ENCODE peak calls at places on chromosomes 6 and 20, in nine cellular contexts. B is pancreas, X is prostate gland, T is mucosa of descending colon, H is kidney epithelial cell, P is body of pancreas, J is OCI-LY7, L is ovary, F is thyroid gland. V is an unnamed sample.

GRCh38 chr20:62358171-62358719 is 8.9 kb downstream of the LAMA5 start:
- DNase-seq in H (no peak), L (peak; percentile 35), J (peak; percentile 39), T (no peak), F (peak; percentile 53), B (no peak), X (peak; percentile 64), P (no peak), V (peak; percentile 75)

GRCh38 chr6:116971959-116972358 is 94.9 kb downstream of the RFX6 start:
- DNase-seq in X (no peak), H (peak; percentile 12), L (no peak), P (peak; percentile 18), J (peak; percentile 50), T (peak; percentile 44), B (no peak), F (peak; percentile 13), V (no peak)

GRCh38 chr20:59634435-59635005 is 30.2 kb downstream of the PHACTR3 start:
- DNase-seq in B (no peak), J (no peak), L (no peak), P (no peak), F (no peak), T (no peak), H (no peak), X (no peak), V (no peak)

GRCh38 chr20:38125157-38126056 is 39.7 kb downstream of the TGM2 start:
- DNase-seq in F (peak; percentile 70), T (peak; percentile 74), H (no peak), L (peak; percentile 84), X (peak; percentile 76), B (peak; percentile 88), J (no peak), P (peak; percentile 70), V (no peak)

GRCh38 chr6:36984581-36985383 is 1.2 kb downstream of the MTCH1 start:
- DNase-seq in T (peak; percentile 53), J (no peak), B (peak; percentile 60), F (peak; percentile 65), H (no peak), L (peak; percentile 73), P (peak; percentile 39), X (no peak), V (peak; percentile 26)

GRCh38 chr6:53544050-53544499 is 826 bp downstream of the GCLC start:
- DNase-seq in P (no peak), X (peak; percentile 25), H (no peak), B (no peak), J (peak; percentile 28), F (peak; percentile 21), L (no peak), T (peak; percentile 33), V (no peak)

GRCh38 chr6:36347635-36348034 is 10.9 kb upstream of the BNIP5 start:
- DNase-seq in F (no peak), B (peak; percentile 81), P (peak; percentile 47), T (no peak), L (no peak), H (no peak), X (no peak), J (no peak), V (no peak)

GRCh38 chr6:6804843-6805680 is 216.5 kb downstream of the LY86 start:
- DNase-seq in L (no peak), H (no peak), T (no peak), P (no peak), F (no peak), B (no peak), X (no peak), J (no peak), V (no peak)

GRCh38 chr6:56540950-56541600 is 101.6 kb downstream of the DST start:
- DNase-seq in X (no peak), J (no peak), L (no peak), H (no peak), T (peak; percentile 41), P (no peak), B (peak; percentile 32), F (no peak), V (no peak)

GRCh38 chr6:56540232-56540631 is 102.5 kb downstream of the DST start:
- DNase-seq in B (no peak), X (no peak), F (no peak), P (no peak), J (no peak), L (no peak), H (no peak), T (no peak), V (no peak)

GRCh38 chr6:56541736-56542366 is 100.8 kb downstream of the DST start:
- DNase-seq in T (no peak), B (no peak), L (no peak), F (no peak), X (no peak), H (no peak), J (no peak), P (no peak), V (no peak)

GRCh38 chr6:56539503-56540105 is 103.1 kb downstream of the DST start:
- DNase-seq in T (no peak), L (no peak), P (no peak), X (no peak), F (no peak), H (no peak), J (no peak), B (no peak), V (no peak)

GRCh38 chr6:56542367-56543331 is 100.0 kb downstream of the DST start:
- DNase-seq in J (no peak), B (peak; percentile 95), P (peak; percentile 94), F (peak; percentile 97), L (peak; percentile 91), H (peak; percentile 93), X (peak; percentile 94), T (peak; percentile 91), V (peak; percentile 95)
- TF ChIP-seq CTCF in J (no peak), B (no peak), P (no peak), F (peak; percentile 23), L (peak; percentile 31), H (peak; percentile 29), X (peak; percentile 57), T (no peak), V (peak; percentile 34)

GRCh38 chr20:5570031-5570430 is 180.2 kb upstream of the SHLD1 start:
- DNase-seq in J (no peak), L (no peak), P (no peak), H (no peak), X (no peak), F (no peak), T (no peak), B (no peak), V (no peak)

GRCh38 chr20:5569021-5569420 is 181.2 kb upstream of the SHLD1 start:
- DNase-seq in J (peak; percentile 83), X (peak; percentile 58), P (peak; percentile 24), L (no peak), T (peak; percentile 86), H (no peak), B (peak; percentile 18), F (peak; percentile 7), V (no peak)

GRCh38 chr20:5570442-5570841 is 179.8 kb upstream of the SHLD1 start:
- DNase-seq in P (no peak), J (peak; percentile 55), F (no peak), X (no peak), H (no peak), L (no peak), T (no peak), B (no peak), V (no peak)

GRCh38 chr20:5567644-5568043 is 182.6 kb upstream of the SHLD1 start:
- DNase-seq in P (no peak), B (no peak), F (no peak), L (no peak), X (no peak), T (no peak), J (no peak), H (no peak), V (no peak)
- H3K36me3 ChIP-seq in P (no peaks in the 10 kb centered on the region), B (no peaks in the 10 kb centered on the region), F (peaks cover 26% of the 10 kb centered on the region), L (no peaks in the 10 kb centered on the region), X (no peaks in the 10 kb centered on the region), T (no peaks in the 10 kb centered on the region), J (peaks cover 99% of the 10 kb centered on the region), H (no peaks in the 10 kb centered on the region), V (peaks cover 9% of the 10 kb centered on the region)

GRCh38 chr20:12564982-12565381 is 443.8 kb upstream of the SPTLC3 start:
- DNase-seq in T (no peak), L (no peak), P (no peak), F (no peak), H (no peak), J (no peak), X (no peak), B (no peak), V (no peak)

GRCh38 chr20:12566596-12566995 is 442.2 kb upstream of the SPTLC3 start:
- DNase-seq in L (no peak), P (no peak), H (no peak), X (no peak), J (no peak), T (no peak), B (no peak), F (no peak), V (no peak)

GRCh38 chr20:12575352-12576095 is 433.2 kb upstream of the SPTLC3 start:
- DNase-seq in T (peak; percentile 73), H (no peak), F (no peak), P (peak; percentile 59), J (no peak), L (peak; percentile 70), B (no peak), X (peak; percentile 33), V (peak; percentile 50)

GRCh38 chr20:12573428-12573827 is 435.3 kb upstream of the SPTLC3 start:
- DNase-seq in H (no peak), P (no peak), T (no peak), B (no peak), L (no peak), F (no peak), J (no peak), X (no peak), V (no peak)

DNA sequence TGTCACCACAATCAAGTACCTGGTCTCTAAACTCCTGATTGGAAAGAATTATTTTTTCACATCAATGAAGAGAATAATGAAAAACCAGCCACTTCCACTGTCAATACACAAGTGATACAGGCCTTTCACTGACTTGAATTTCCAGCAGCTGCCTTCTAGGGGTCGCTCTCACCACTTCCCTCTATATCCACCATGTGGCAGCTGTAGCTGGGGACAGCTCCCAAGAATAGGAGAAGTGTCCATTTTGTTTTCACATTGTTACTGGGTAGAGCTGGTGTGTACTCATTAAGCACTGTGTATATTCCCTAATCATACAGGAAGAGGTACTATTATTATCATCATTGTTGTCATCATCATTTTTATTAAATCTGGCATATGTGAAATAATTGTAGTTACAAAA is 438.4 kb upstream of the SPTLC3 start:
- DNase-seq in T (peak; percentile 54), J (peak; percentile 18), X (no peak), B (no peak), P (peak; percentile 33), L (no peak), H (no peak), F (peak; percentile 3), V (no peak)
- TF ChIP-seq CTCF in T (peak; percentile 26), J (peak; percentile 77), X (no peak), B (no peak), P (no peak), L (no peak), H (peak; percentile 74), F (peak; percentile 28), V (no peak)

GRCh38 chr6:43517503-43518357 is 841 bp downstream of the POLR1C start:
- DNase-seq in L (no peak), F (no peak), P (no peak), J (peak; percentile 48), B (no peak), T (no peak), H (no peak), X (no peak), V (no peak)

GRCh38 chr6:43522547-43523263 is 5.8 kb downstream of the POLR1C start:
- DNase-seq in P (no peak), B (no peak), X (no peak), J (no peak), H (no peak), L (no peak), T (no peak), F (no peak), V (no peak)

GRCh38 chr6:43521836-43522235 is 4.9 kb downstream of the POLR1C start:
- DNase-seq in X (no peak), F (peak; percentile 78), H (no peak), L (no peak), J (no peak), B (no peak), T (no peak), P (no peak), V (no peak)

GRCh38 chr6:43523282-43523681 is 6.4 kb downstream of the POLR1C start:
- DNase-seq in F (no peak), B (no peak), L (no peak), J (no peak), H (no peak), P (no peak), X (no peak), T (no peak), V (no peak)

GRCh38 chr6:43520097-43520496 is 3.2 kb downstream of the POLR1C start:
- DNase-seq in H (no peak), J (no peak), T (no peak), F (no peak), P (no peak), X (no peak), B (no peak), L (no peak), V (no peak)
- H3K36me3 ChIP-seq in H (peaks cover 6% of the 10 kb centered on the region), J (peaks cover 71% of the 10 kb centered on the region), T (no peaks in the 10 kb centered on the region), F (peaks cover 49% of the 10 kb centered on the region), P (peaks cover 9% of the 10 kb centered on the region), X (no peaks in the 10 kb centered on the region), B (peaks cover 33% of the 10 kb centered on the region), L (no peaks in the 10 kb centered on the region), V (no peaks in the 10 kb centered on the region)

V was measured in gastrocnemius medialis.